ENCODE peak calls at places on chromosome 11, in seven cellular contexts. One of them, this sample, is unnamed.

GRCh38 chr11:46160100-46160499 is 38.8 kb upstream of the PHF21A start:
- DNase-seq in NCI-H2029 treated with DMSO at 0.1 percent for 48 hours: no peak
- DNase-seq in endothelial cell: no peak
- DNase-seq in AG09319: no peak
- DNase-seq in left cardiac atrium: no peak
- DNase-seq in T-cell: no peak
- DNase-seq in thoracic aorta: no peak
- DNase-seq in this sample: peak

GRCh38 chr11:62559204-62559603 is 12.6 kb upstream of the AHNAK start:
- DNase-seq in thoracic aorta: no peak
- DNase-seq in AG09319: no peak
- DNase-seq in endothelial cell: no peak
- DNase-seq in NCI-H2029 treated with DMSO at 0.1 percent for 48 hours: no peak
- DNase-seq in left cardiac atrium: no peak
- DNase-seq in T-cell: no peak
- DNase-seq in this sample: no peak

GRCh38 chr11:115626414-115626813 is 122.2 kb upstream of the CADM1 start:
- DNase-seq in left cardiac atrium: no peak
- DNase-seq in thoracic aorta: no peak
- DNase-seq in endothelial cell: no peak
- DNase-seq in T-cell: no peak
- DNase-seq in NCI-H2029 treated with DMSO at 0.1 percent for 48 hours: no peak
- DNase-seq in AG09319: no peak
- DNase-seq in this sample: no peak

GRCh38 chr11:61079416-61080150 is 22.7 kb upstream of the CD5 start:
- DNase-seq in T-cell: no peak
- DNase-seq in endothelial cell: no peak
- DNase-seq in thoracic aorta: no peak
- DNase-seq in AG09319: no peak
- DNase-seq in NCI-H2029 treated with DMSO at 0.1 percent for 48 hours: no peak
- DNase-seq in left cardiac atrium: no peak
- DNase-seq in this sample: no peak

GRCh38 chr11:123188508-123189165 is 6.4 kb downstream of the CLMP start:
- DNase-seq in thoracic aorta: no peak
- DNase-seq in T-cell: no peak
- DNase-seq in endothelial cell: no peak
- DNase-seq in AG09319: no peak
- DNase-seq in left cardiac atrium: no peak
- DNase-seq in NCI-H2029 treated with DMSO at 0.1 percent for 48 hours: no peak
- DNase-seq in this sample: no peak

GRCh38 chr11:9264381-9265210 is 554 bp downstream of the DENND5A start:
- DNase-seq in endothelial cell: peak
- DNase-seq in AG09319: peak
- DNase-seq in thoracic aorta: peak
- DNase-seq in T-cell: peak
- DNase-seq in NCI-H2029 treated with DMSO at 0.1 percent for 48 hours: no peak
- DNase-seq in left cardiac atrium: peak
- DNase-seq in this sample: no peak

GRCh38 chr11:19698493-19699292 is 13.9 kb upstream of the NAV2 start:
- DNase-seq in thoracic aorta: no peak
- DNase-seq in T-cell: no peak
- DNase-seq in endothelial cell: no peak
- DNase-seq in AG09319: no peak
- DNase-seq in left cardiac atrium: peak
- DNase-seq in NCI-H2029 treated with DMSO at 0.1 percent for 48 hours: no peak
- DNase-seq in this sample: no peak

GRCh38 chr11:89495951-89496350 is 4.8 kb upstream of the NOX4 start:
- DNase-seq in endothelial cell: no peak
- DNase-seq in AG09319: peak
- DNase-seq in T-cell: no peak
- DNase-seq in left cardiac atrium: peak
- DNase-seq in NCI-H2029 treated with DMSO at 0.1 percent for 48 hours: no peak
- DNase-seq in thoracic aorta: peak
- DNase-seq in this sample: no peak

GRCh38 chr11:115333106-115333505 is 171.1 kb downstream of the CADM1 start:
- DNase-seq in NCI-H2029 treated with DMSO at 0.1 percent for 48 hours: peak
- DNase-seq in endothelial cell: no peak
- DNase-seq in T-cell: no peak
- DNase-seq in AG09319: no peak
- DNase-seq in left cardiac atrium: no peak
- DNase-seq in thoracic aorta: no peak
- DNase-seq in this sample: peak

GRCh38 chr11:6653656-6654055 is 2.0 kb downstream of the DCHS1 start:
- DNase-seq in left cardiac atrium: no peak
- DNase-seq in NCI-H2029 treated with DMSO at 0.1 percent for 48 hours: no peak
- DNase-seq in T-cell: no peak
- DNase-seq in AG09319: no peak
- DNase-seq in thoracic aorta: no peak
- DNase-seq in endothelial cell: no peak
- DNase-seq in this sample: no peak

GRCh38 chr11:108224366-108224765 is 1.5 kb downstream of the ATM start:
- DNase-seq in thoracic aorta: no peak
- DNase-seq in left cardiac atrium: no peak
- DNase-seq in NCI-H2029 treated with DMSO at 0.1 percent for 48 hours: no peak
- DNase-seq in T-cell: no peak
- DNase-seq in AG09319: no peak
- DNase-seq in endothelial cell: no peak
- DNase-seq in this sample: no peak

GRCh38 chr11:34745209-34745608 is 124.3 kb downstream of the EHF start:
- DNase-seq in NCI-H2029 treated with DMSO at 0.1 percent for 48 hours: peak
- DNase-seq in left cardiac atrium: no peak
- DNase-seq in AG09319: no peak
- DNase-seq in endothelial cell: no peak
- DNase-seq in thoracic aorta: no peak
- DNase-seq in T-cell: no peak
- DNase-seq in this sample: no peak

GRCh38 chr11:129090056-129090455 is 102.1 kb downstream of the ARHGAP32 start:
- DNase-seq in T-cell: no peak
- DNase-seq in AG09319: no peak
- DNase-seq in left cardiac atrium: no peak
- DNase-seq in NCI-H2029 treated with DMSO at 0.1 percent for 48 hours: no peak
- DNase-seq in thoracic aorta: no peak
- DNase-seq in endothelial cell: no peak
- DNase-seq in this sample: no peak

GRCh38 chr11:128226106-128226716 is 361.1 kb downstream of the ETS1 start:
- DNase-seq in T-cell: no peak
- DNase-seq in left cardiac atrium: no peak
- DNase-seq in NCI-H2029 treated with DMSO at 0.1 percent for 48 hours: no peak
- DNase-seq in AG09319: no peak
- DNase-seq in endothelial cell: no peak
- DNase-seq in thoracic aorta: no peak
- DNase-seq in this sample: no peak

GRCh38 chr11:63991558-63991957 is 5.3 kb downstream of the OTUB1 start:
- DNase-seq in T-cell: no peak
- DNase-seq in left cardiac atrium: no peak
- DNase-seq in endothelial cell: no peak
- DNase-seq in thoracic aorta: no peak
- DNase-seq in AG09319: no peak
- DNase-seq in NCI-H2029 treated with DMSO at 0.1 percent for 48 hours: no peak
- DNase-seq in this sample: no peak

GRCh38 chr11:27209562-27210005 is 153.4 kb downstream of the CCDC34 start:
- DNase-seq in thoracic aorta: peak
- DNase-seq in endothelial cell: no peak
- DNase-seq in NCI-H2029 treated with DMSO at 0.1 percent for 48 hours: no peak
- DNase-seq in T-cell: no peak
- DNase-seq in left cardiac atrium: peak
- DNase-seq in AG09319: no peak
- DNase-seq in this sample: peak

GRCh38 chr11:116990061-116990473 is 108.2 kb downstream of the SIK3 start:
- DNase-seq in NCI-H2029 treated with DMSO at 0.1 percent for 48 hours: no peak
- DNase-seq in AG09319: peak
- DNase-seq in T-cell: no peak
- DNase-seq in thoracic aorta: no peak
- DNase-seq in left cardiac atrium: no peak
- DNase-seq in endothelial cell: no peak
- DNase-seq in this sample: no peak

GRCh38 chr11:109734602-109735001 is 312.6 kb downstream of the C11orf87 start:
- DNase-seq in endothelial cell: no peak
- DNase-seq in T-cell: no peak
- DNase-seq in left cardiac atrium: no peak
- DNase-seq in AG09319: no peak
- DNase-seq in NCI-H2029 treated with DMSO at 0.1 percent for 48 hours: no peak
- DNase-seq in thoracic aorta: no peak
- DNase-seq in this sample: no peak